ENCODE peak calls at places on chromosomes 12 and 14, in ten cellular contexts. One of them, this sample, is unnamed.

GRCh38 chr12:75923964-75924666 is 107.5 kb downstream of the PHLDA1 start:
- DNase-seq in T-helper 9 cell: no peak
- DNase-seq in activated T-cell treated with anti-CD3 and anti-CD28 coated beads, Interleukin-2, amount 50 U/mL, for 4 hours: no peak
- DNase-seq in NCI-H524: no peak
- DNase-seq in activated CD8-positive, alpha-beta memory T cell treated with anti-CD3 and anti-CD28 coated beads, Interleukin-2, amount 50 U/mL, for 4 hours: no peak
- DNase-seq in activated naive CD8-positive, alpha-beta T cell treated with anti-CD3 and anti-CD28 coated beads, Interleukin-2, amount 50 U/mL, for 16 hours: no peak
- DNase-seq in effector CD4-positive, alpha-beta T cell: no peak
- DNase-seq in AG08395: no peak
- DNase-seq in GOT3: no peak
- DNase-seq in NK-92 treated with Interleukin-12 subunit alpha and Interleukin-12 subunit beta, amount 100 ng/mL, for 24 hours: no peak
- DNase-seq in this sample: no peak

GRCh38 chr12:49866859-49867579 is 24.1 kb upstream of the BCDIN3D start:
- DNase-seq in GOT3: no peak
- DNase-seq in activated T-cell treated with anti-CD3 and anti-CD28 coated beads, Interleukin-2, amount 50 U/mL, for 4 hours: peak
- DNase-seq in activated CD8-positive, alpha-beta memory T cell treated with anti-CD3 and anti-CD28 coated beads, Interleukin-2, amount 50 U/mL, for 4 hours: peak
- DNase-seq in effector CD4-positive, alpha-beta T cell: peak
- DNase-seq in AG08395: peak
- DNase-seq in T-helper 9 cell: peak
- DNase-seq in activated naive CD8-positive, alpha-beta T cell treated with anti-CD3 and anti-CD28 coated beads, Interleukin-2, amount 50 U/mL, for 16 hours: peak
- DNase-seq in NCI-H524: peak
- DNase-seq in NK-92 treated with Interleukin-12 subunit alpha and Interleukin-12 subunit beta, amount 100 ng/mL, for 24 hours: peak
- DNase-seq in this sample: peak

GRCh38 chr12:466039-466438 is 6.3 kb downstream of the B4GALNT3 start:
- DNase-seq in T-helper 9 cell: no peak
- DNase-seq in AG08395: no peak
- DNase-seq in NK-92 treated with Interleukin-12 subunit alpha and Interleukin-12 subunit beta, amount 100 ng/mL, for 24 hours: no peak
- DNase-seq in effector CD4-positive, alpha-beta T cell: no peak
- DNase-seq in activated naive CD8-positive, alpha-beta T cell treated with anti-CD3 and anti-CD28 coated beads, Interleukin-2, amount 50 U/mL, for 16 hours: no peak
- DNase-seq in activated T-cell treated with anti-CD3 and anti-CD28 coated beads, Interleukin-2, amount 50 U/mL, for 4 hours: no peak
- DNase-seq in NCI-H524: no peak
- DNase-seq in GOT3: no peak
- DNase-seq in activated CD8-positive, alpha-beta memory T cell treated with anti-CD3 and anti-CD28 coated beads, Interleukin-2, amount 50 U/mL, for 4 hours: no peak
- DNase-seq in this sample: no peak

GRCh38 chr12:24705741-24706358 is 243.1 kb downstream of the BCAT1 start:
- DNase-seq in activated T-cell treated with anti-CD3 and anti-CD28 coated beads, Interleukin-2, amount 50 U/mL, for 4 hours: no peak
- DNase-seq in T-helper 9 cell: no peak
- DNase-seq in activated naive CD8-positive, alpha-beta T cell treated with anti-CD3 and anti-CD28 coated beads, Interleukin-2, amount 50 U/mL, for 16 hours: no peak
- DNase-seq in effector CD4-positive, alpha-beta T cell: no peak
- DNase-seq in GOT3: no peak
- DNase-seq in AG08395: no peak
- DNase-seq in NCI-H524: no peak
- DNase-seq in NK-92 treated with Interleukin-12 subunit alpha and Interleukin-12 subunit beta, amount 100 ng/mL, for 24 hours: no peak
- DNase-seq in activated CD8-positive, alpha-beta memory T cell treated with anti-CD3 and anti-CD28 coated beads, Interleukin-2, amount 50 U/mL, for 4 hours: no peak
- DNase-seq in this sample: no peak

GRCh38 chr12:124419292-124420040 is 124.6 kb downstream of the RFLNA start:
- DNase-seq in activated naive CD8-positive, alpha-beta T cell treated with anti-CD3 and anti-CD28 coated beads, Interleukin-2, amount 50 U/mL, for 16 hours: no peak
- DNase-seq in T-helper 9 cell: no peak
- DNase-seq in NK-92 treated with Interleukin-12 subunit alpha and Interleukin-12 subunit beta, amount 100 ng/mL, for 24 hours: no peak
- DNase-seq in activated CD8-positive, alpha-beta memory T cell treated with anti-CD3 and anti-CD28 coated beads, Interleukin-2, amount 50 U/mL, for 4 hours: no peak
- DNase-seq in effector CD4-positive, alpha-beta T cell: no peak
- DNase-seq in NCI-H524: no peak
- DNase-seq in activated T-cell treated with anti-CD3 and anti-CD28 coated beads, Interleukin-2, amount 50 U/mL, for 4 hours: no peak
- DNase-seq in AG08395: no peak
- DNase-seq in GOT3: no peak
- DNase-seq in this sample: no peak

GRCh38 chr14:52043690-52044089 is 25.2 kb downstream of the NID2 start:
- DNase-seq in activated naive CD8-positive, alpha-beta T cell treated with anti-CD3 and anti-CD28 coated beads, Interleukin-2, amount 50 U/mL, for 16 hours: no peak
- DNase-seq in AG08395: no peak
- DNase-seq in T-helper 9 cell: peak
- DNase-seq in activated T-cell treated with anti-CD3 and anti-CD28 coated beads, Interleukin-2, amount 50 U/mL, for 4 hours: peak
- DNase-seq in NK-92 treated with Interleukin-12 subunit alpha and Interleukin-12 subunit beta, amount 100 ng/mL, for 24 hours: peak
- DNase-seq in GOT3: no peak
- DNase-seq in NCI-H524: peak
- DNase-seq in effector CD4-positive, alpha-beta T cell: no peak
- DNase-seq in activated CD8-positive, alpha-beta memory T cell treated with anti-CD3 and anti-CD28 coated beads, Interleukin-2, amount 50 U/mL, for 4 hours: peak
- DNase-seq in this sample: peak

GRCh38 chr14:28406181-28406580 is 360.4 kb upstream of the FOXG1 start:
- DNase-seq in NCI-H524: peak
- DNase-seq in AG08395: no peak
- DNase-seq in effector CD4-positive, alpha-beta T cell: no peak
- DNase-seq in activated naive CD8-positive, alpha-beta T cell treated with anti-CD3 and anti-CD28 coated beads, Interleukin-2, amount 50 U/mL, for 16 hours: no peak
- DNase-seq in activated CD8-positive, alpha-beta memory T cell treated with anti-CD3 and anti-CD28 coated beads, Interleukin-2, amount 50 U/mL, for 4 hours: no peak
- DNase-seq in activated T-cell treated with anti-CD3 and anti-CD28 coated beads, Interleukin-2, amount 50 U/mL, for 4 hours: no peak
- DNase-seq in T-helper 9 cell: no peak
- DNase-seq in GOT3: no peak
- DNase-seq in NK-92 treated with Interleukin-12 subunit alpha and Interleukin-12 subunit beta, amount 100 ng/mL, for 24 hours: no peak
- DNase-seq in this sample: no peak

GRCh38 chr12:104232609-104233280 is 17.2 kb downstream of the TXNRD1 start:
- DNase-seq in effector CD4-positive, alpha-beta T cell: no peak
- DNase-seq in activated naive CD8-positive, alpha-beta T cell treated with anti-CD3 and anti-CD28 coated beads, Interleukin-2, amount 50 U/mL, for 16 hours: no peak
- DNase-seq in activated CD8-positive, alpha-beta memory T cell treated with anti-CD3 and anti-CD28 coated beads, Interleukin-2, amount 50 U/mL, for 4 hours: no peak
- DNase-seq in NCI-H524: no peak
- DNase-seq in activated T-cell treated with anti-CD3 and anti-CD28 coated beads, Interleukin-2, amount 50 U/mL, for 4 hours: no peak
- DNase-seq in NK-92 treated with Interleukin-12 subunit alpha and Interleukin-12 subunit beta, amount 100 ng/mL, for 24 hours: no peak
- DNase-seq in GOT3: no peak
- DNase-seq in AG08395: no peak
- DNase-seq in T-helper 9 cell: no peak
- DNase-seq in this sample: no peak

GRCh38 chr14:75147423-75148071 is 20.7 kb upstream of the NEK9 start:
- DNase-seq in NCI-H524: no peak
- DNase-seq in T-helper 9 cell: no peak
- DNase-seq in AG08395: peak
- DNase-seq in activated T-cell treated with anti-CD3 and anti-CD28 coated beads, Interleukin-2, amount 50 U/mL, for 4 hours: no peak
- DNase-seq in GOT3: no peak
- DNase-seq in NK-92 treated with Interleukin-12 subunit alpha and Interleukin-12 subunit beta, amount 100 ng/mL, for 24 hours: no peak
- DNase-seq in activated CD8-positive, alpha-beta memory T cell treated with anti-CD3 and anti-CD28 coated beads, Interleukin-2, amount 50 U/mL, for 4 hours: no peak
- DNase-seq in activated naive CD8-positive, alpha-beta T cell treated with anti-CD3 and anti-CD28 coated beads, Interleukin-2, amount 50 U/mL, for 16 hours: no peak
- DNase-seq in effector CD4-positive, alpha-beta T cell: no peak
- DNase-seq in this sample: no peak

GRCh38 chr12:16939871-16940306 is 333.9 kb upstream of the LMO3 start:
- DNase-seq in NK-92 treated with Interleukin-12 subunit alpha and Interleukin-12 subunit beta, amount 100 ng/mL, for 24 hours: peak
- DNase-seq in activated naive CD8-positive, alpha-beta T cell treated with anti-CD3 and anti-CD28 coated beads, Interleukin-2, amount 50 U/mL, for 16 hours: no peak
- DNase-seq in effector CD4-positive, alpha-beta T cell: no peak
- DNase-seq in activated CD8-positive, alpha-beta memory T cell treated with anti-CD3 and anti-CD28 coated beads, Interleukin-2, amount 50 U/mL, for 4 hours: no peak
- DNase-seq in T-helper 9 cell: no peak
- DNase-seq in AG08395: no peak
- DNase-seq in NCI-H524: peak
- DNase-seq in activated T-cell treated with anti-CD3 and anti-CD28 coated beads, Interleukin-2, amount 50 U/mL, for 4 hours: no peak
- DNase-seq in GOT3: no peak
- DNase-seq in this sample: no peak

GRCh38 chr12:2057041-2057792 is 4.4 kb downstream of the CACNA1C start:
- DNase-seq in NCI-H524: peak
- DNase-seq in activated naive CD8-positive, alpha-beta T cell treated with anti-CD3 and anti-CD28 coated beads, Interleukin-2, amount 50 U/mL, for 16 hours: no peak
- DNase-seq in AG08395: peak
- DNase-seq in activated CD8-positive, alpha-beta memory T cell treated with anti-CD3 and anti-CD28 coated beads, Interleukin-2, amount 50 U/mL, for 4 hours: no peak
- DNase-seq in T-helper 9 cell: no peak
- DNase-seq in GOT3: no peak
- DNase-seq in activated T-cell treated with anti-CD3 and anti-CD28 coated beads, Interleukin-2, amount 50 U/mL, for 4 hours: peak
- DNase-seq in effector CD4-positive, alpha-beta T cell: no peak
- DNase-seq in NK-92 treated with Interleukin-12 subunit alpha and Interleukin-12 subunit beta, amount 100 ng/mL, for 24 hours: peak
- DNase-seq in this sample: peak

GRCh38 chr12:123905319-123905925 is 67.2 kb downstream of the CCDC92 start:
- DNase-seq in activated T-cell treated with anti-CD3 and anti-CD28 coated beads, Interleukin-2, amount 50 U/mL, for 4 hours: peak
- DNase-seq in T-helper 9 cell: peak
- DNase-seq in activated naive CD8-positive, alpha-beta T cell treated with anti-CD3 and anti-CD28 coated beads, Interleukin-2, amount 50 U/mL, for 16 hours: peak
- DNase-seq in activated CD8-positive, alpha-beta memory T cell treated with anti-CD3 and anti-CD28 coated beads, Interleukin-2, amount 50 U/mL, for 4 hours: peak
- DNase-seq in GOT3: no peak
- DNase-seq in effector CD4-positive, alpha-beta T cell: peak
- DNase-seq in NK-92 treated with Interleukin-12 subunit alpha and Interleukin-12 subunit beta, amount 100 ng/mL, for 24 hours: peak
- DNase-seq in AG08395: peak
- DNase-seq in NCI-H524: no peak
- DNase-seq in this sample: peak

GRCh38 chr12:120980800-120981368 is 2.5 kb downstream of the HNF1A start:
- DNase-seq in AG08395: no peak
- DNase-seq in activated naive CD8-positive, alpha-beta T cell treated with anti-CD3 and anti-CD28 coated beads, Interleukin-2, amount 50 U/mL, for 16 hours: no peak
- DNase-seq in effector CD4-positive, alpha-beta T cell: no peak
- DNase-seq in activated CD8-positive, alpha-beta memory T cell treated with anti-CD3 and anti-CD28 coated beads, Interleukin-2, amount 50 U/mL, for 4 hours: no peak
- DNase-seq in NCI-H524: no peak
- DNase-seq in T-helper 9 cell: no peak
- DNase-seq in GOT3: no peak
- DNase-seq in NK-92 treated with Interleukin-12 subunit alpha and Interleukin-12 subunit beta, amount 100 ng/mL, for 24 hours: no peak
- DNase-seq in activated T-cell treated with anti-CD3 and anti-CD28 coated beads, Interleukin-2, amount 50 U/mL, for 4 hours: no peak
- DNase-seq in this sample: peak

GRCh38 chr14:44961151-44961729 is 507 bp downstream of the KLHL28 start:
- DNase-seq in GOT3: no peak
- DNase-seq in NK-92 treated with Interleukin-12 subunit alpha and Interleukin-12 subunit beta, amount 100 ng/mL, for 24 hours: peak
- DNase-seq in activated CD8-positive, alpha-beta memory T cell treated with anti-CD3 and anti-CD28 coated beads, Interleukin-2, amount 50 U/mL, for 4 hours: peak
- DNase-seq in AG08395: peak
- DNase-seq in T-helper 9 cell: peak
- DNase-seq in activated naive CD8-positive, alpha-beta T cell treated with anti-CD3 and anti-CD28 coated beads, Interleukin-2, amount 50 U/mL, for 16 hours: no peak
- DNase-seq in effector CD4-positive, alpha-beta T cell: peak
- DNase-seq in NCI-H524: peak
- DNase-seq in activated T-cell treated with anti-CD3 and anti-CD28 coated beads, Interleukin-2, amount 50 U/mL, for 4 hours: peak
- DNase-seq in this sample: peak

GRCh38 chr14:98651042-98651441 is 621.0 kb downstream of the BCL11B start:
- DNase-seq in NCI-H524: no peak
- DNase-seq in activated T-cell treated with anti-CD3 and anti-CD28 coated beads, Interleukin-2, amount 50 U/mL, for 4 hours: no peak
- DNase-seq in NK-92 treated with Interleukin-12 subunit alpha and Interleukin-12 subunit beta, amount 100 ng/mL, for 24 hours: no peak
- DNase-seq in GOT3: no peak
- DNase-seq in activated CD8-positive, alpha-beta memory T cell treated with anti-CD3 and anti-CD28 coated beads, Interleukin-2, amount 50 U/mL, for 4 hours: no peak
- DNase-seq in AG08395: no peak
- DNase-seq in activated naive CD8-positive, alpha-beta T cell treated with anti-CD3 and anti-CD28 coated beads, Interleukin-2, amount 50 U/mL, for 16 hours: no peak
- DNase-seq in effector CD4-positive, alpha-beta T cell: no peak
- DNase-seq in T-helper 9 cell: no peak
- DNase-seq in this sample: no peak

GRCh38 chr12:108386704-108387360 is 47.7 kb upstream of the CMKLR1 start:
- DNase-seq in effector CD4-positive, alpha-beta T cell: no peak
- DNase-seq in NK-92 treated with Interleukin-12 subunit alpha and Interleukin-12 subunit beta, amount 100 ng/mL, for 24 hours: no peak
- DNase-seq in T-helper 9 cell: no peak
- DNase-seq in activated T-cell treated with anti-CD3 and anti-CD28 coated beads, Interleukin-2, amount 50 U/mL, for 4 hours: no peak
- DNase-seq in NCI-H524: no peak
- DNase-seq in activated naive CD8-positive, alpha-beta T cell treated with anti-CD3 and anti-CD28 coated beads, Interleukin-2, amount 50 U/mL, for 16 hours: no peak
- DNase-seq in GOT3: no peak
- DNase-seq in AG08395: no peak
- DNase-seq in activated CD8-positive, alpha-beta memory T cell treated with anti-CD3 and anti-CD28 coated beads, Interleukin-2, amount 50 U/mL, for 4 hours: no peak
- DNase-seq in this sample: no peak

GRCh38 chr14:64692597-64693350 is 11.4 kb upstream of the PLEKHG3 start:
- DNase-seq in AG08395: no peak
- DNase-seq in NK-92 treated with Interleukin-12 subunit alpha and Interleukin-12 subunit beta, amount 100 ng/mL, for 24 hours: no peak
- DNase-seq in T-helper 9 cell: no peak
- DNase-seq in activated naive CD8-positive, alpha-beta T cell treated with anti-CD3 and anti-CD28 coated beads, Interleukin-2, amount 50 U/mL, for 16 hours: no peak
- DNase-seq in NCI-H524: no peak
- DNase-seq in activated T-cell treated with anti-CD3 and anti-CD28 coated beads, Interleukin-2, amount 50 U/mL, for 4 hours: no peak
- DNase-seq in GOT3: no peak
- DNase-seq in activated CD8-positive, alpha-beta memory T cell treated with anti-CD3 and anti-CD28 coated beads, Interleukin-2, amount 50 U/mL, for 4 hours: no peak
- DNase-seq in effector CD4-positive, alpha-beta T cell: no peak
- DNase-seq in this sample: peak

GRCh38 chr12:2129076-2129475 is 76.3 kb downstream of the CACNA1C start:
- DNase-seq in NCI-H524: no peak
- DNase-seq in activated CD8-positive, alpha-beta memory T cell treated with anti-CD3 and anti-CD28 coated beads, Interleukin-2, amount 50 U/mL, for 4 hours: no peak
- DNase-seq in GOT3: peak
- DNase-seq in activated naive CD8-positive, alpha-beta T cell treated with anti-CD3 and anti-CD28 coated beads, Interleukin-2, amount 50 U/mL, for 16 hours: no peak
- DNase-seq in activated T-cell treated with anti-CD3 and anti-CD28 coated beads, Interleukin-2, amount 50 U/mL, for 4 hours: no peak
- DNase-seq in T-helper 9 cell: no peak
- DNase-seq in NK-92 treated with Interleukin-12 subunit alpha and Interleukin-12 subunit beta, amount 100 ng/mL, for 24 hours: no peak
- DNase-seq in AG08395: peak
- DNase-seq in effector CD4-positive, alpha-beta T cell: no peak
- DNase-seq in this sample: no peak

GRCh38 chr14:32277998-32278397 is 51.1 kb upstream of the AKAP6 start:
- DNase-seq in NK-92 treated with Interleukin-12 subunit alpha and Interleukin-12 subunit beta, amount 100 ng/mL, for 24 hours: no peak
- DNase-seq in GOT3: no peak
- DNase-seq in NCI-H524: no peak
- DNase-seq in activated CD8-positive, alpha-beta memory T cell treated with anti-CD3 and anti-CD28 coated beads, Interleukin-2, amount 50 U/mL, for 4 hours: no peak
- DNase-seq in activated T-cell treated with anti-CD3 and anti-CD28 coated beads, Interleukin-2, amount 50 U/mL, for 4 hours: no peak
- DNase-seq in T-helper 9 cell: no peak
- DNase-seq in effector CD4-positive, alpha-beta T cell: no peak
- DNase-seq in activated naive CD8-positive, alpha-beta T cell treated with anti-CD3 and anti-CD28 coated beads, Interleukin-2, amount 50 U/mL, for 16 hours: no peak
- DNase-seq in AG08395: no peak
- DNase-seq in this sample: no peak

GRCh38 chr14:23483216-23483854 is 13.8 kb downstream of the NGDN start:
- DNase-seq in GOT3: no peak
- DNase-seq in AG08395: peak
- DNase-seq in effector CD4-positive, alpha-beta T cell: no peak
- DNase-seq in NK-92 treated with Interleukin-12 subunit alpha and Interleukin-12 subunit beta, amount 100 ng/mL, for 24 hours: no peak
- DNase-seq in activated naive CD8-positive, alpha-beta T cell treated with anti-CD3 and anti-CD28 coated beads, Interleukin-2, amount 50 U/mL, for 16 hours: no peak
- DNase-seq in NCI-H524: peak
- DNase-seq in T-helper 9 cell: no peak
- DNase-seq in activated T-cell treated with anti-CD3 and anti-CD28 coated beads, Interleukin-2, amount 50 U/mL, for 4 hours: no peak
- DNase-seq in activated CD8-positive, alpha-beta memory T cell treated with anti-CD3 and anti-CD28 coated beads, Interleukin-2, amount 50 U/mL, for 4 hours: no peak
- DNase-seq in this sample: no peak

GRCh38 chr14:52131640-52132320 is 62.9 kb upstream of the NID2 start:
- DNase-seq in effector CD4-positive, alpha-beta T cell: no peak
- DNase-seq in AG08395: peak
- DNase-seq in NCI-H524: peak
- DNase-seq in GOT3: peak
- DNase-seq in activated naive CD8-positive, alpha-beta T cell treated with anti-CD3 and anti-CD28 coated beads, Interleukin-2, amount 50 U/mL, for 16 hours: peak
- DNase-seq in activated T-cell treated with anti-CD3 and anti-CD28 coated beads, Interleukin-2, amount 50 U/mL, for 4 hours: no peak
- DNase-seq in activated CD8-positive, alpha-beta memory T cell treated with anti-CD3 and anti-CD28 coated beads, Interleukin-2, amount 50 U/mL, for 4 hours: peak
- DNase-seq in T-helper 9 cell: no peak
- DNase-seq in NK-92 treated with Interleukin-12 subunit alpha and Interleukin-12 subunit beta, amount 100 ng/mL, for 24 hours: peak
- DNase-seq in this sample: no peak

GRCh38 chr12:41103614-41104013 is 84.5 kb upstream of the PDZRN4 start:
- DNase-seq in GOT3: no peak
- DNase-seq in effector CD4-positive, alpha-beta T cell: no peak
- DNase-seq in T-helper 9 cell: no peak
- DNase-seq in activated naive CD8-positive, alpha-beta T cell treated with anti-CD3 and anti-CD28 coated beads, Interleukin-2, amount 50 U/mL, for 16 hours: no peak
- DNase-seq in AG08395: no peak
- DNase-seq in activated CD8-positive, alpha-beta memory T cell treated with anti-CD3 and anti-CD28 coated beads, Interleukin-2, amount 50 U/mL, for 4 hours: no peak
- DNase-seq in NCI-H524: no peak
- DNase-seq in NK-92 treated with Interleukin-12 subunit alpha and Interleukin-12 subunit beta, amount 100 ng/mL, for 24 hours: no peak
- DNase-seq in activated T-cell treated with anti-CD3 and anti-CD28 coated beads, Interleukin-2, amount 50 U/mL, for 4 hours: no peak
- DNase-seq in this sample: no peak

GRCh38 chr14:69780092-69780491 is 13.2 kb downstream of the SRSF5 start:
- DNase-seq in AG08395: no peak
- DNase-seq in NCI-H524: no peak
- DNase-seq in effector CD4-positive, alpha-beta T cell: no peak
- DNase-seq in activated CD8-positive, alpha-beta memory T cell treated with anti-CD3 and anti-CD28 coated beads, Interleukin-2, amount 50 U/mL, for 4 hours: no peak
- DNase-seq in GOT3: no peak
- DNase-seq in activated naive CD8-positive, alpha-beta T cell treated with anti-CD3 and anti-CD28 coated beads, Interleukin-2, amount 50 U/mL, for 16 hours: no peak
- DNase-seq in T-helper 9 cell: no peak
- DNase-seq in NK-92 treated with Interleukin-12 subunit alpha and Interleukin-12 subunit beta, amount 100 ng/mL, for 24 hours: no peak
- DNase-seq in activated T-cell treated with anti-CD3 and anti-CD28 coated beads, Interleukin-2, amount 50 U/mL, for 4 hours: no peak
- DNase-seq in this sample: no peak

GRCh38 chr14:75831455-75831854 is 150.3 kb downstream of the TGFB3 start:
- DNase-seq in GOT3: no peak
- DNase-seq in AG08395: peak
- DNase-seq in T-helper 9 cell: peak
- DNase-seq in NK-92 treated with Interleukin-12 subunit alpha and Interleukin-12 subunit beta, amount 100 ng/mL, for 24 hours: no peak
- DNase-seq in activated CD8-positive, alpha-beta memory T cell treated with anti-CD3 and anti-CD28 coated beads, Interleukin-2, amount 50 U/mL, for 4 hours: peak
- DNase-seq in effector CD4-positive, alpha-beta T cell: no peak
- DNase-seq in activated naive CD8-positive, alpha-beta T cell treated with anti-CD3 and anti-CD28 coated beads, Interleukin-2, amount 50 U/mL, for 16 hours: no peak
- DNase-seq in activated T-cell treated with anti-CD3 and anti-CD28 coated beads, Interleukin-2, amount 50 U/mL, for 4 hours: peak
- DNase-seq in NCI-H524: no peak
- DNase-seq in this sample: peak

GRCh38 chr14:69093551-69094421 is 59.1 kb downstream of the DCAF5 start:
- DNase-seq in activated T-cell treated with anti-CD3 and anti-CD28 coated beads, Interleukin-2, amount 50 U/mL, for 4 hours: no peak
- DNase-seq in effector CD4-positive, alpha-beta T cell: no peak
- DNase-seq in AG08395: peak
- DNase-seq in activated naive CD8-positive, alpha-beta T cell treated with anti-CD3 and anti-CD28 coated beads, Interleukin-2, amount 50 U/mL, for 16 hours: no peak
- DNase-seq in activated CD8-positive, alpha-beta memory T cell treated with anti-CD3 and anti-CD28 coated beads, Interleukin-2, amount 50 U/mL, for 4 hours: no peak
- DNase-seq in NK-92 treated with Interleukin-12 subunit alpha and Interleukin-12 subunit beta, amount 100 ng/mL, for 24 hours: no peak
- DNase-seq in NCI-H524: no peak
- DNase-seq in T-helper 9 cell: no peak
- DNase-seq in GOT3: no peak
- DNase-seq in this sample: no peak

GRCh38 chr12:82474798-82475184 is 116.5 kb downstream of the METTL25 start:
- DNase-seq in activated T-cell treated with anti-CD3 and anti-CD28 coated beads, Interleukin-2, amount 50 U/mL, for 4 hours: no peak
- DNase-seq in AG08395: peak
- DNase-seq in activated CD8-positive, alpha-beta memory T cell treated with anti-CD3 and anti-CD28 coated beads, Interleukin-2, amount 50 U/mL, for 4 hours: no peak
- DNase-seq in NK-92 treated with Interleukin-12 subunit alpha and Interleukin-12 subunit beta, amount 100 ng/mL, for 24 hours: no peak
- DNase-seq in activated naive CD8-positive, alpha-beta T cell treated with anti-CD3 and anti-CD28 coated beads, Interleukin-2, amount 50 U/mL, for 16 hours: no peak
- DNase-seq in GOT3: no peak
- DNase-seq in effector CD4-positive, alpha-beta T cell: no peak
- DNase-seq in T-helper 9 cell: no peak
- DNase-seq in NCI-H524: no peak
- DNase-seq in this sample: no peak